ENCODE peak calls at places on chromosome 10, in four cellular contexts. One of them, this sample, is unnamed.

GRCh38 chr10:122648599-122649428 is 50.8 kb downstream of the C10orf120 start:
- DNase-seq in lower lobe of right lung: peak; percentile 57
- DNase-seq in nephron progenitor cell: peak; percentile 76
- DNase-seq in PC-9: no peak
- DNase-seq in this sample: no peak

GRCh38 chr10:74750848-74751274 is 75.5 kb upstream of the KAT6B start:
- DNase-seq in lower lobe of right lung: no peak
- DNase-seq in nephron progenitor cell: no peak
- DNase-seq in PC-9: no peak
- DNase-seq in this sample: no peak

GRCh38 chr10:91930939-91931338 is 7.4 kb downstream of the BTAF1 start:
- DNase-seq in lower lobe of right lung: no peak
- DNase-seq in nephron progenitor cell: no peak
- DNase-seq in PC-9: no peak
- DNase-seq in this sample: no peak

GRCh38 chr10:112307631-112308502 is 24.7 kb downstream of the TECTB start:
- DNase-seq in lower lobe of right lung: peak; percentile 50
- DNase-seq in nephron progenitor cell: peak; percentile 38
- DNase-seq in PC-9: peak; percentile 36
- DNase-seq in this sample: no peak

GRCh38 chr10:31896972-31897384 is 31.7 kb downstream of the ARHGAP12 start:
- DNase-seq in lower lobe of right lung: no peak
- DNase-seq in nephron progenitor cell: no peak
- DNase-seq in PC-9: no peak
- DNase-seq in this sample: no peak

GRCh38 chr10:133226251-133226808 is 3.7 kb upstream of the UTF1 start:
- DNase-seq in lower lobe of right lung: no peak
- DNase-seq in nephron progenitor cell: no peak
- DNase-seq in PC-9: no peak
- DNase-seq in this sample: no peak

GRCh38 chr10:17375936-17376584 is 78.3 kb downstream of the ST8SIA6 start:
- DNase-seq in lower lobe of right lung: no peak
- DNase-seq in nephron progenitor cell: peak; percentile 25
- DNase-seq in PC-9: no peak
- DNase-seq in this sample: no peak

GRCh38 chr10:30466466-30466865 is 32.5 kb downstream of the MAP3K8 start:
- DNase-seq in lower lobe of right lung: no peak
- DNase-seq in nephron progenitor cell: no peak
- DNase-seq in PC-9: no peak
- DNase-seq in this sample: no peak

GRCh38 chr10:122515588-122516231 is 44.8 kb upstream of the DMBT1 start:
- DNase-seq in lower lobe of right lung: no peak
- DNase-seq in nephron progenitor cell: no peak
- DNase-seq in PC-9: no peak
- DNase-seq in this sample: no peak

GRCh38 chr10:5869156-5869555 is 20.5 kb downstream of the ANKRD16 start:
- DNase-seq in lower lobe of right lung: no peak
- DNase-seq in nephron progenitor cell: no peak
- DNase-seq in PC-9: no peak
- DNase-seq in this sample: no peak

GRCh38 chr10:96794786-96795733 is 37.0 kb upstream of the LCOR start:
- DNase-seq in lower lobe of right lung: no peak
- DNase-seq in nephron progenitor cell: no peak
- DNase-seq in PC-9: no peak
- DNase-seq in this sample: no peak

GRCh38 chr10:34721201-34721840 is 93.8 kb downstream of the PARD3 start:
- DNase-seq in lower lobe of right lung: no peak
- DNase-seq in nephron progenitor cell: no peak
- DNase-seq in PC-9: peak; percentile 64
- DNase-seq in this sample: no peak

GRCh38 chr10:122490786-122491680 is 29.7 kb downstream of the HTRA1 start:
- DNase-seq in lower lobe of right lung: no peak
- DNase-seq in nephron progenitor cell: no peak
- DNase-seq in PC-9: no peak
- DNase-seq in this sample: peak; percentile 13

GRCh38 chr10:71735709-71736569 is 16.4 kb upstream of the C10orf105 start:
- DNase-seq in lower lobe of right lung: no peak
- DNase-seq in nephron progenitor cell: no peak
- DNase-seq in PC-9: peak; percentile 75
- DNase-seq in this sample: peak; percentile 48

GRCh38 chr10:12825255-12825654 is 176.3 kb downstream of the CCDC3 start:
- DNase-seq in lower lobe of right lung: no peak
- DNase-seq in nephron progenitor cell: no peak
- DNase-seq in PC-9: no peak
- DNase-seq in this sample: no peak

GRCh38 chr10:35079763-35080162 is 10.4 kb downstream of the CUL2 start:
- DNase-seq in lower lobe of right lung: no peak
- DNase-seq in nephron progenitor cell: no peak
- DNase-seq in PC-9: no peak
- DNase-seq in this sample: no peak

GRCh38 chr10:60661627-60662026 is 116.7 kb upstream of the CDK1 start:
- DNase-seq in lower lobe of right lung: no peak
- DNase-seq in nephron progenitor cell: no peak
- DNase-seq in PC-9: peak; percentile 75
- DNase-seq in this sample: no peak

GRCh38 chr10:95260397-95260881 is 30.4 kb downstream of the PDLIM1 start:
- DNase-seq in lower lobe of right lung: no peak
- DNase-seq in nephron progenitor cell: no peak
- DNase-seq in PC-9: peak; percentile 83
- DNase-seq in this sample: no peak

GRCh38 chr10:72419241-72419640 is 64.5 kb upstream of the DNAJB12 start:
- DNase-seq in lower lobe of right lung: no peak
- DNase-seq in nephron progenitor cell: no peak
- DNase-seq in PC-9: no peak
- DNase-seq in this sample: no peak

GRCh38 chr10:120735773-120736371 is 115.3 kb upstream of the WDR11 start:
- DNase-seq in lower lobe of right lung: no peak
- DNase-seq in nephron progenitor cell: no peak
- DNase-seq in PC-9: no peak
- DNase-seq in this sample: no peak

GRCh38 chr10:117736655-117737054 is 194.1 kb downstream of the EMX2 start:
- DNase-seq in lower lobe of right lung: no peak
- DNase-seq in nephron progenitor cell: no peak
- DNase-seq in PC-9: peak; percentile 75
- DNase-seq in this sample: no peak

GRCh38 chr10:32159264-32159663 is 103.0 kb upstream of the KIF5B start:
- DNase-seq in lower lobe of right lung: no peak
- DNase-seq in nephron progenitor cell: no peak
- DNase-seq in PC-9: no peak
- DNase-seq in this sample: no peak

GRCh38 chr10:129505500-129506075 is 38.5 kb downstream of the MGMT start:
- DNase-seq in lower lobe of right lung: no peak
- DNase-seq in nephron progenitor cell: no peak
- DNase-seq in PC-9: no peak
- DNase-seq in this sample: no peak

GRCh38 chr10:6501931-6502330 is 78.1 kb downstream of the PRKCQ start:
- DNase-seq in lower lobe of right lung: no peak
- DNase-seq in nephron progenitor cell: no peak
- DNase-seq in PC-9: peak; percentile 86
- DNase-seq in this sample: no peak

GRCh38 chr10:31803606-31804195 is 124.9 kb downstream of the ARHGAP12 start:
- DNase-seq in lower lobe of right lung: no peak
- DNase-seq in nephron progenitor cell: no peak
- DNase-seq in PC-9: no peak
- DNase-seq in this sample: no peak

GRCh38 chr10:28878236-28878970 is 201.1 kb downstream of the BAMBI start:
- DNase-seq in lower lobe of right lung: no peak
- DNase-seq in nephron progenitor cell: no peak
- DNase-seq in PC-9: no peak
- DNase-seq in this sample: no peak

GRCh38 chr10:122307669-122308486 is 36.8 kb downstream of the BTBD16 start:
- DNase-seq in lower lobe of right lung: no peak
- DNase-seq in nephron progenitor cell: no peak
- DNase-seq in PC-9: peak; percentile 72
- DNase-seq in this sample: no peak

GRCh38 chr10:58361353-58361752 is 23.9 kb upstream of the TFAM start:
- DNase-seq in lower lobe of right lung: no peak
- DNase-seq in nephron progenitor cell: no peak
- DNase-seq in PC-9: no peak
- DNase-seq in this sample: no peak

GRCh38 chr10:75959209-75959608 is 527.8 kb downstream of the LRMDA start:
- DNase-seq in lower lobe of right lung: no peak
- DNase-seq in nephron progenitor cell: no peak
- DNase-seq in PC-9: peak; percentile 58
- DNase-seq in this sample: no peak

GRCh38 chr10:60521974-60522405 is 132.3 kb upstream of the ANK3 start:
- DNase-seq in lower lobe of right lung: no peak
- DNase-seq in nephron progenitor cell: peak; percentile 4
- DNase-seq in PC-9: no peak
- DNase-seq in this sample: no peak

GRCh38 chr10:62433181-62433692 is 59.1 kb downstream of the ZNF365 start:
- DNase-seq in lower lobe of right lung: peak; percentile 41
- DNase-seq in nephron progenitor cell: no peak
- DNase-seq in PC-9: peak; percentile 84
- DNase-seq in this sample: peak; percentile 81

GRCh38 chr10:57960406-57960805 is 307.3 kb downstream of the IPMK start:
- DNase-seq in lower lobe of right lung: no peak
- DNase-seq in nephron progenitor cell: no peak
- DNase-seq in PC-9: no peak
- DNase-seq in this sample: no peak

GRCh38 chr10:71980181-71981023 is 16.2 kb downstream of the CHST3 start:
- DNase-seq in lower lobe of right lung: no peak
- DNase-seq in nephron progenitor cell: no peak
- DNase-seq in PC-9: peak; percentile 20
- DNase-seq in this sample: no peak

GRCh38 chr10:63504145-63504881 is 16.9 kb upstream of the REEP3 start:
- DNase-seq in lower lobe of right lung: no peak
- DNase-seq in nephron progenitor cell: no peak
- DNase-seq in PC-9: peak; percentile 97
- DNase-seq in this sample: no peak

GRCh38 chr10:34964166-34964800 is 125.9 kb downstream of the CUL2 start:
- DNase-seq in lower lobe of right lung: no peak
- DNase-seq in nephron progenitor cell: no peak
- DNase-seq in PC-9: no peak
- DNase-seq in this sample: no peak

GRCh38 chr10:77919713-77920108 is 6.8 kb downstream of the DLG5 start:
- DNase-seq in lower lobe of right lung: no peak
- DNase-seq in nephron progenitor cell: no peak
- DNase-seq in PC-9: peak; percentile 73
- DNase-seq in this sample: no peak

GRCh38 chr10:110101464-110102144 is 93.8 kb downstream of the ADD3 start:
- DNase-seq in lower lobe of right lung: no peak
- DNase-seq in nephron progenitor cell: no peak
- DNase-seq in PC-9: no peak
- DNase-seq in this sample: no peak

GRCh38 chr10:36349445-36350063 is 707.5 kb upstream of the FZD8 start:
- DNase-seq in lower lobe of right lung: no peak
- DNase-seq in nephron progenitor cell: no peak
- DNase-seq in PC-9: no peak
- DNase-seq in this sample: no peak

GRCh38 chr10:103238506-103239252 is 7.0 kb upstream of the RPEL1 start:
- DNase-seq in lower lobe of right lung: peak; percentile 52
- DNase-seq in nephron progenitor cell: no peak
- DNase-seq in PC-9: peak; percentile 96
- DNase-seq in this sample: no peak

GRCh38 chr10:70478191-70479160 is at the start of gene PALD1:
- DNase-seq in lower lobe of right lung: peak; percentile 78
- DNase-seq in nephron progenitor cell: peak; percentile 81
- DNase-seq in PC-9: peak; percentile 53
- DNase-seq in this sample: no peak
- TF ChIP-seq CTCF in lower lobe of right lung: peak; percentile 30
- TF ChIP-seq CTCF in nephron progenitor cell: no peak
- TF ChIP-seq CTCF in PC-9: no peak
- TF ChIP-seq CTCF in this sample: no peak

GRCh38 chr10:87660484-87661133 is 931 bp downstream of the PAPSS2 start:
- DNase-seq in lower lobe of right lung: no peak
- DNase-seq in nephron progenitor cell: no peak
- DNase-seq in PC-9: no peak
- DNase-seq in this sample: no peak

GRCh38 chr10:87661861-87662785 is 2.4 kb downstream of the PAPSS2 start:
- DNase-seq in lower lobe of right lung: no peak
- DNase-seq in nephron progenitor cell: no peak
- DNase-seq in PC-9: no peak
- DNase-seq in this sample: no peak

GRCh38 chr10:87658858-87659555 is 671 bp upstream of the PAPSS2 start:
- DNase-seq in lower lobe of right lung: no peak
- DNase-seq in nephron progenitor cell: no peak
- DNase-seq in PC-9: no peak
- DNase-seq in this sample: no peak

GRCh38 chr10:87658383-87658795 is 1.3 kb upstream of the PAPSS2 start:
- DNase-seq in lower lobe of right lung: no peak
- DNase-seq in nephron progenitor cell: no peak
- DNase-seq in PC-9: no peak
- DNase-seq in this sample: no peak

GRCh38 chr10:87659571-87660483 is at the start of gene PAPSS2:
- DNase-seq in lower lobe of right lung: peak; percentile 80
- DNase-seq in nephron progenitor cell: peak; percentile 72
- DNase-seq in PC-9: no peak
- DNase-seq in this sample: no peak
- TF ChIP-seq CTCF in lower lobe of right lung: no peak
- TF ChIP-seq CTCF in nephron progenitor cell: no peak
- TF ChIP-seq CTCF in PC-9: no peak
- TF ChIP-seq CTCF in this sample: no peak

GRCh38 chr10:48523820-48524758 is 80.8 kb downstream of the ARHGAP22 start:
- DNase-seq in lower lobe of right lung: no peak
- DNase-seq in nephron progenitor cell: peak; percentile 72
- DNase-seq in PC-9: no peak
- DNase-seq in this sample: no peak
- TF ChIP-seq CTCF in lower lobe of right lung: peak; percentile 45
- TF ChIP-seq CTCF in nephron progenitor cell: peak; percentile 57
- TF ChIP-seq CTCF in PC-9: peak; percentile 60
- TF ChIP-seq CTCF in this sample: peak; percentile 62

DNA sequence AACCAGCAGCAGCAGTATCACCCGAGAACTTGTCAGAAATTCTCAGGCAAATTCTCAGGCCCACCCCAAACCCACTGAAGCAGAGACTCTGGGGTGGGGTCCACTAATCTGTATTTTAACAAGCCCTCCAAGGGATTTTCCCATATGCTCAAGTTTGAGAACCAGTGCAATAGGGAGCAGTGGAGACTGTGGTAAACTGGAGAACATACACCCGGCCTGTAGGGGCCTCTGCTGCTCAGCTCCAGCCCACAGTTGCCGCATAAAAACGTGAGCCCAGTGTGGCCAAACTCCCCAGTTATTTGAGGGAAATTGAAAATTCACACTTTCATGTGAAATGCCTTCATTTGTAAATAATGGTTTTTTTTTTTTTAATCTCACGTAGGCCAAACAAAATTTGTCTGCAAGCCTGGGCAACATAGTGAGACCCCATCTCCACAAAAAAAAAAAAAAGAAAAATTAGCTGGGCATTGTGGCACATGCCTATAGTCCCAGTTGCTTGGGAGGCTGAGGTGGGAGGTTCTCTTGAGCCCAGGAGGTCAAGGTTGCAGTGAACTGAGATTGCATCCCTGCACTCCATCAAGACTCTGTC is 97.6 kb upstream of the ZMIZ1 start:
- DNase-seq in lower lobe of right lung: no peak
- DNase-seq in nephron progenitor cell: no peak
- DNase-seq in PC-9: no peak
- DNase-seq in this sample: no peak
- TF ChIP-seq CTCF in lower lobe of right lung: no peak
- TF ChIP-seq CTCF in nephron progenitor cell: no peak
- TF ChIP-seq CTCF in PC-9: no peak
- TF ChIP-seq CTCF in this sample: no peak

This sample was measured in CD14-positive monocyte.